ENCODE peak calls at places on chromosomes 11 and 22, in five cellular contexts. Q, S, M, Z and X are unnamed samples. For H3K4me1, the result is how much of the 10 kb centered on the place peaks cover.

GRCh38 chr11:78669249-78669648 is 94.6 kb upstream of the NARS2 start:
- DNase-seq in Q (no peak), S (no peak), M (no peak), Z (no peak), X (no peak)

GRCh38 chr11:95477981-95478380 is 247.0 kb upstream of the SESN3 start:
- DNase-seq in Q (no peak), S (no peak), M (no peak), Z (no peak), X (no peak)

GRCh38 chr11:94511932-94512781 is at the start of gene C11orf97:
- DNase-seq in Q (peak), S (peak), M (no peak), Z (peak), X (peak)

GRCh38 chr11:82823635-82824614 is 76.3 kb downstream of the PRCP start:
- DNase-seq in Q (no peak), S (peak), M (no peak), Z (no peak), X (no peak)

GRCh38 chr11:78030429-78031325 is 7.6 kb upstream of the KCTD14 start:
- DNase-seq in Q (peak), S (peak), M (no peak), Z (no peak), X (peak)

GRCh38 chr22:35783943-35784614 is 66.4 kb downstream of the APOL5 start:
- DNase-seq in Q (no peak), S (peak), M (no peak), Z (no peak), X (no peak)

GRCh38 chr11:44797886-44798683 is 71.3 kb downstream of the TSPAN18 start:
- DNase-seq in Q (no peak), S (peak), M (no peak), Z (peak), X (peak)

GRCh38 chr22:36586250-36586649 is 57.3 kb upstream of the EIF3D start:
- DNase-seq in Q (no peak), S (no peak), M (no peak), Z (no peak), X (no peak)

GRCh38 chr11:28820296-28820989 is 712.3 kb downstream of the METTL15 start:
- DNase-seq in Q (no peak), S (peak), M (no peak), Z (no peak), X (no peak)

GRCh38 chr11:122285021-122285420 is 169.0 kb upstream of the BLID start:
- DNase-seq in Q (no peak), S (no peak), M (no peak), Z (no peak), X (no peak)
- H2AFZ ChIP-seq in Q (no peak), S (no peak), M (no peak), Z (no peak), X (no peak)

DNA sequence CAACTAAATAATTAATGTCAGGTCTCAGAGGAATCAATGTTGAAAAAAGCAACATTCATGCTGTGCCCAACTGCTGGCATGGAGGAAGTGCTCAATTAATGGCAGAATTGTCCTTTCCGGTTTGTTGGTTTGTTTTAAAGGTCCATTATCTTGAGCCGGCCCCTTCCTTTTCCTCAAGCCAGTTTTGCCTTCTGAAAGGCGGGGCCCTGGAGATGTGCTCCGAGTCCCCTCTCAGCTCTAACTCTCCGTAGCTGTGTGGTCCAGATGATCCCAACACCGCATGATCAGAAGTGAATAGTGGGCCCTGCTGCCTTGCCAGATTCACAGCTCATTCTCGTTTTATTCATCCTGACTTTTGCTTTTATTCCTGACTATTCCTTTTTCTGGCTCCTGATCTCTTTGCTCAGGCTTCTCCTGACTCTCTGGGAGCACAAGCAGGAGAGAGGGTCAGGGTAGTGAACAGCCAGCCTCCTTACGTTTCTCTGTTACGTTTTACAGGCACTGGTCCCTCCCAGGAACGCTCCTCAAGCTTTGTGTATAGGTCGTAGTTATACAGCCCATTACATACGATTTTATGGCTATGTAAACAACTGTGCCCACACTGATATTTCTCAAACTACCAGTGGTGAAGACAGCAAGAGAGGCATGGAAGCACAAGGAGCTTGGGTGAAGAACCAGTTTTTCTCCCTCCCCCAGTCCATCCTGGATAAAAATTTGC is 265.9 kb downstream of the LARGE1 start:
- DNase-seq in Q (no peak), S (no peak), M (no peak), Z (no peak), X (no peak)
- H3K27ac ChIP-seq in Q (no peak), S (no peak), M (no peak), Z (no peak), X (no peak)

GRCh38 chr22:37676691-37677627 is 1.5 kb downstream of the LGALS1 start:
- DNase-seq in Q (peak), S (peak), M (peak), Z (peak), X (peak)

GRCh38 chr22:37674248-37674647 is 1.2 kb upstream of the LGALS1 start:
- DNase-seq in Q (no peak), S (no peak), M (no peak), Z (no peak), X (no peak)

GRCh38 chr22:37678372-37678771 is 2.9 kb downstream of the LGALS1 start:
- DNase-seq in Q (no peak), S (no peak), M (no peak), Z (no peak), X (no peak)

GRCh38 chr22:37674951-37675929 is at the start of gene LGALS1:
- DNase-seq in Q (peak), S (peak), M (peak), Z (peak), X (peak)

GRCh38 chr22:37675930-37676571 is 615 bp downstream of the LGALS1 start:
- DNase-seq in Q (no peak), S (peak), M (peak), Z (no peak), X (no peak)
- H3K4me1 ChIP-seq in Q (under half), S (under half), M (under half), Z (under half), X (under half)

GRCh38 chr11:122765487-122766131 is 72.7 kb upstream of the CRTAM start:
- DNase-seq in Q (no peak), S (no peak), M (no peak), Z (no peak), X (no peak)
- H2AFZ ChIP-seq in Q (no peak), S (no peak), M (no peak), Z (no peak), X (no peak)

DNA sequence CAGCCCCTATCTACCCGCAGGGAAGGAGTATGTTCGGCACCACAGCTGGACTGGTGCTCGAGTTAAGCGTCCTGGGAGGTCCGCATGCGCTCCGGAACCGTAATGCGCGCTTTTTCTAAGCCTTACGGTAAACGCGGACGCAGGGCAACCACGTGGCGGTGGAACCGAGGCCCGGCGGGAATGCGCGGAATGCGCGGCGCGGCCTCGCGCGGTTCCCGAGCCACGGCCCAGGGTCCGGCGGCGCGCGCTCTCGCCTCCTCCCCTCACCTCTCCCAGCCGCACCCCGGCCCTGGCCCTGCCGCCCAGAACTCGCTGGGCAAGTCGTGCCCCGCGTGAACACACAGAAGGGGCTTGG is 4.5 kb upstream of the CCND1 start:
- DNase-seq in Q (no peak), S (peak), M (no peak), Z (peak), X (peak)
- H3K27ac ChIP-seq in Q (no peak), S (peak), M (no peak), Z (no peak), X (no peak)

GRCh38 chr11:7575841-7576451 is 62.1 kb downstream of the PPFIBP2 start:
- DNase-seq in Q (peak), S (no peak), M (no peak), Z (peak), X (no peak)
- H3K4me1 ChIP-seq in Q (under half), S (half or more), M (under half), Z (under half), X (under half)

GRCh38 chr22:28112548-28113043 is 193.5 kb upstream of the PITPNB start:
- DNase-seq in Q (no peak), S (peak), M (peak), Z (peak), X (peak)

GRCh38 chr22:28118957-28119631 is 200.0 kb upstream of the PITPNB start:
- DNase-seq in Q (no peak), S (no peak), M (no peak), Z (no peak), X (no peak)

GRCh38 chr22:28112130-28112529 is 193.1 kb upstream of the PITPNB start:
- DNase-seq in Q (no peak), S (no peak), M (no peak), Z (no peak), X (no peak)

GRCh38 chr22:28115426-28115825 is 196.4 kb upstream of the PITPNB start:
- DNase-seq in Q (no peak), S (no peak), M (no peak), Z (no peak), X (no peak)

DNA sequence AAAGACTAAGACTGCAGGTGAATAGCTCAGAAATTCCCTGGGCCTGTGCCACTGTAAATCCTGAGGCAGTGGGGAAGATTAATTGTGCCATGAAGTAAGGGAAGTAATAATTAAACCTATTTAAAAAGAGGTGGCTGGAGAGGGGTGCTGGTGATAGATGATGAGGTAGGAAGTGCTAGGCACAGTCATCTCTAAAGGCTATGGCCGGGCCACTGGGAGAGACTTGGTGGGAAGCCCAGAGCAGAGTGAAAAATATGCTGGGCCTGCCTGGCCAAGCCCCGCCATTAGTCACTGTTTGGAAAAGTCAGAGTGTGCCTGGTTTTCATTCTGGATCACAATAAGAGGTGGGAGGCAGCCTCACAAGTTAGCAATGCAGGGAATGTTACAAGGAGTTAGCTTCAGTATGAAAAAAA is 197.2 kb upstream of the PITPNB start:
- DNase-seq in Q (no peak), S (peak), M (no peak), Z (no peak), X (no peak)
- H2AFZ ChIP-seq in Q (no peak), S (no peak), M (no peak), Z (no peak), X (no peak)